ENCODE peak calls at places on chromosomes 16 and 17, in four cellular contexts. W is A549, C is K562, K is GM12878. V is an unnamed sample.

GRCh38 chr16:51951668-51952298 is 595.2 kb downstream of the TOX3 start:
- DNase-seq in W (no peak), C (no peak), K (no peak), V (no peak)

GRCh38 chr16:54248863-54249710 is 37.5 kb downstream of the IRX3 start:
- DNase-seq in W (no peak), C (no peak), K (no peak), V (no peak)

GRCh38 chr17:28471531-28472342 is 1.7 kb upstream of the SLC13A2 start:
- DNase-seq in W (no peak), C (no peak), K (no peak), V (no peak)

GRCh38 chr17:47785538-47786123 is 36.0 kb downstream of the OSBPL7 start:
- DNase-seq in W (no peak), C (peak; percentile 67), K (no peak), V (no peak)

GRCh38 chr17:17344507-17345293 is 41.5 kb downstream of the NT5M start:
- DNase-seq in W (no peak), C (no peak), K (no peak), V (no peak)

GRCh38 chr16:68704232-68704867 is 32.7 kb upstream of the CDH1 start:
- DNase-seq in W (peak; percentile 89), C (peak; percentile 83), K (no peak), V (peak; percentile 85)

GRCh38 chr17:66717680-66718079 is 117.2 kb upstream of the CACNG5 start:
- DNase-seq in W (no peak), C (no peak), K (no peak), V (no peak)

GRCh38 chr16:17448640-17449638 is 21.8 kb downstream of the XYLT1 start:
- DNase-seq in W (no peak), C (no peak), K (no peak), V (peak; percentile 20)

GRCh38 chr16:73473713-73474112 is 425.8 kb upstream of the ZFHX3 start:
- DNase-seq in W (no peak), C (no peak), K (no peak), V (peak; percentile 52)

GRCh38 chr16:73887895-73888294 is 408.7 kb upstream of the PSMD7 start:
- DNase-seq in W (no peak), C (no peak), K (no peak), V (no peak)

GRCh38 chr16:69276143-69277115 is 34.7 kb upstream of the VPS4A start:
- DNase-seq in W (no peak), C (no peak), K (no peak), V (peak; percentile 83)

GRCh38 chr17:17538417-17539391 is 42.5 kb upstream of the RASD1 start:
- DNase-seq in W (peak; percentile 89), C (peak; percentile 56), K (no peak), V (no peak)

GRCh38 chr16:14562691-14563491 is 67.2 kb downstream of the PARN start:
- DNase-seq in W (peak; percentile 73), C (peak; percentile 14), K (no peak), V (no peak)

GRCh38 chr16:57999971-58000705 is at the start of gene ZNF319:
- DNase-seq in W (no peak), C (no peak), K (no peak), V (no peak)

GRCh38 chr17:73647331-73647730 is 3.1 kb upstream of the SDK2 start:
- DNase-seq in W (no peak), C (no peak), K (no peak), V (no peak)

GRCh38 chr16:4317471-4318170 is 1.8 kb downstream of the GLIS2 start:
- DNase-seq in W (peak; percentile 82), C (no peak), K (no peak), V (no peak)

GRCh38 chr16:85571813-85572619 is 41.1 kb upstream of the GSE1 start:
- DNase-seq in W (no peak), C (no peak), K (no peak), V (no peak)

GRCh38 chr17:39818282-39819000 is 45.7 kb downstream of the IKZF3 start:
- DNase-seq in W (no peak), C (no peak), K (no peak), V (no peak)

GRCh38 chr16:316741-317464 is 33.9 kb downstream of the PDIA2 start:
- DNase-seq in W (no peak), C (no peak), K (no peak), V (no peak)

GRCh38 chr16:49833055-49833454 is 22.9 kb downstream of the ZNF423 start:
- DNase-seq in W (no peak), C (no peak), K (no peak), V (no peak)

GRCh38 chr16:70589998-70590471 is 56.3 kb upstream of the IL34 start:
- DNase-seq in W (peak; percentile 43), C (no peak), K (no peak), V (peak; percentile 22)

GRCh38 chr16:2595376-2596200 is 57.8 kb downstream of the PDPK1 start:
- DNase-seq in W (no peak), C (no peak), K (no peak), V (no peak)

GRCh38 chr16:18983565-18984424 is at the start of gene TMC7:
- DNase-seq in W (peak; percentile 92), C (peak; percentile 92), K (no peak), V (peak; percentile 94)

GRCh38 chr16:63913278-63913677 is 1208.6 kb downstream of the CDH11 start:
- DNase-seq in W (no peak), C (no peak), K (no peak), V (no peak)

GRCh38 chr16:49698416-49698815 is 157.5 kb downstream of the ZNF423 start:
- DNase-seq in W (no peak), C (peak; percentile 55), K (no peak), V (peak; percentile 92)

GRCh38 chr17:42194133-42194899 is at the start of gene GHDC:
- DNase-seq in W (peak; percentile 83), C (peak; percentile 91), K (peak; percentile 53), V (peak; percentile 93)

GRCh38 chr17:76405967-76406647 is 21.7 kb downstream of the SPHK1 start:
- DNase-seq in W (no peak), C (peak; percentile 98), K (no peak), V (peak; percentile 92)

GRCh38 chr17:41710472-41711090 is 1.6 kb upstream of the GAST start:
- DNase-seq in W (peak; percentile 62), C (no peak), K (no peak), V (no peak)

GRCh38 chr17:77827461-77827968 is 131.0 kb upstream of the TNRC6C start:
- DNase-seq in W (no peak), C (no peak), K (no peak), V (no peak)
- TF ChIP-seq RAD21 in W (no peak), C (no peak), K (no peak), V (no peak)

DNA sequence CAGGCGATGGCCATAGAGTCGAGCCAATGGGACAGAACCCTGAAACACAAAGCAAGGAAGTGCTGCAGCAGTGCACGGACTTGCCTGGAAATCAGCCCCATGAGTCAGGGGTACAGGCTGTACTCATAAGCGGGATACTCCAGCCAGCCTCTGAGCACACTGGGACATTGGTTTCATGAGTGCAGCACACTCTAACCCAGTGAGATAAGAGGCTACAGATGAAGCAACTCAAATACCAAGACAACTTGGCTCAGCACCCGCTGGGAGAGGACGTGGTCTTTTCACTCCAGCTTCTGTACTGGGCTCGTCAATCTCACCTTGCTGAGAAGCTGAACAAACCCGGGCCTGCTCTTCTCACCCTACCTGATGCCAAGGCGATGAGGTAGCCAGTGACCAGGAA is 98.2 kb downstream of the AXIN2 start:
- DNase-seq in W (no peak), C (no peak), K (no peak), V (no peak)
- TF ChIP-seq EP300 in W (no peak), C (no peak), K (no peak), V (no peak)

DNA sequence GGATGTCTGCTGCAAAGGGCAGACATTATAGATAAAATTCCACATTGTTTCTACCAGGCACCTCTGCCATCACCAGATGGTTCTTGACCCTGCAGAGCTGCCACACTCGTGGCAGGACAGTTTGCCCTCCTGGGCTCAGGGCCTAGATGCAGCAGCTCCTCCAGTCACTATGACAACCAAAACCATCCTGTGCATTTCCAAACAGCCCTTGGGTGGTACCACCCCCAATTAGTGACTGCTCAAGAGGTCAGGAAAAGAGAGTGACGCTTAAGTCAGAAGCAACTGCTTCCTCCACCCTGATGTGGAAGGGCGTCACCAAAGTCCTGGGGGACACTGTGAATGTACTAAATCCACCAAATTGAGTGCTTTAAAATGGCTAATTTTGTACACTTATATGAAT is 109.2 kb downstream of the C16orf95 start:
- DNase-seq in W (no peak), C (no peak), K (no peak), V (no peak)
- TF ChIP-seq RCOR1 in W (no peak), C (no peak), K (no peak), V (no peak)

DNA sequence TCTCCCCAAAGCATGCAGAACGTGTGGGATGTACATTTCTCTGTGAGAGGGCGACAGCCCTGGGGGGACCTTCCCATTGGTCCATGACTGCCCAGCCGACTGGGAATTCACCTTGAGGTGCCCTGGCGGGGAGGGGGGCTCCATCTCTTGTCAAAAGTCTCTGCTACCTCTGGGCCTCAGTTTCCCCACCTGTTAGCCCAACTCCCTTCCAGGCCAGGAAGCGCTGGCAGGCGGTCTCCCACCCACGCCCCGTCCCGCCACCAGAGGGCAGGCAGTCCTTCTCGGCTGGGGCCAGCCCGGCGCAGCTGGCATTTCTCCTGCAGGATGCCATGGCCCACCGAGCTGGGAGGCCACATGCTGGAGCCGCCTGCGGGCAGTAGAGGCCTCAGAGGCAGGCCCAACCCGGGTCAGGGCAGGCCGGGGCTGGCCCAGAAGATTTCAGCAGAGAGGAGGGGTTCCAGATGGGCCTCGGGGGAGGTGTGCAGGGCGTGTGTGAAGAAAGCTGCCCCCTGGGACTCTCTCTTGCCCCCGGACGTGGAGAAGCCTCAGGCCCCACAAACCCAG is 16.6 kb downstream of the CD7 start:
- DNase-seq in W (peak; percentile 68), C (no peak), K (no peak), V (peak; percentile 97)
- TF ChIP-seq RAD21 in W (peak; percentile 83), C (peak; percentile 48), K (peak; percentile 60), V (peak; percentile 84)

GRCh38 chr17:79926308-79927135 is 87.3 kb upstream of the CBX4 start:
- DNase-seq in W (no peak), C (no peak), K (no peak), V (no peak)
- TF ChIP-seq EP300 in W (no peak), C (no peak), K (no peak), V (no peak)

GRCh38 chr17:7713782-7714181 is 3.8 kb upstream of the DNAH2 start:
- DNase-seq in W (no peak), C (no peak), K (no peak), V (no peak)

GRCh38 chr17:7712111-7712771 is 5.3 kb upstream of the DNAH2 start:
- DNase-seq in W (no peak), C (no peak), K (no peak), V (peak; percentile 70)

GRCh38 chr17:7710341-7710740 is 5.3 kb downstream of the EFNB3 start:
- DNase-seq in W (no peak), C (no peak), K (no peak), V (no peak)

GRCh38 chr17:7709031-7709430 is 4.0 kb downstream of the EFNB3 start:
- DNase-seq in W (no peak), C (no peak), K (no peak), V (no peak)

DNA sequence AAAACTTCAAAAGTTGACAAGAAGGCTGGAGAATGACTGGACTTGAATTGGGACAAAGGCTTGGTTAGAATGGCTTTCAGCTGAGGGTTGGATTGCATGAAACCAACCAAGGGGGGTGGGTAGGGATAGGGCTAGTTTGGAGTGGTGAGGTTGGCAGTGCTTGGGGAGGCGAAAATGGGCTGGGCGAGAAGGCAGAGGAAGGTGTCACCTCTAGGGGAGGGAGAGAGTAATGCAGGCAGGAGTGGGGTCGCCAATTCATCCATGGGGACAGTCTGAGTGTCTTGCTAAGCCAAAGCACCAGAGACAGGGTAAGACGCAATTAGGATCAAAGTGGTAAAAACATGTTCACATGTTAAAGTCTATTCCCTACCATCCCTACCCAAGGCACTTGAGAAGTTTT is 6.2 kb upstream of the DNAH2 start:
- DNase-seq in W (peak; percentile 54), C (no peak), K (no peak), V (peak; percentile 60)
- TF ChIP-seq RCOR1 in W (no peak), C (no peak), K (no peak), V (no peak)

GRCh38 chr16:82830944-82831343 is 204.2 kb downstream of the CDH13 start:
- DNase-seq in W (no peak), C (no peak), K (no peak), V (no peak)
- TF ChIP-seq RAD21 in W (no peak), C (no peak), K (no peak), V (no peak)

V was measured in SK-N-SH.